ENCODE peak calls at places on chromosomes 13 and 19, in nine cellular contexts. One of them, this sample, is unnamed.

GRCh38 chr13:23674795-23675640 is 104.8 kb downstream of the TNFRSF19 start:
- DNase-seq in HCT116: no peak
- DNase-seq in H1: no peak
- DNase-seq in cardiac muscle cell: peak; percentile 60
- DNase-seq in WTC11: no peak
- DNase-seq in fibroblast of pulmonary artery: peak; percentile 83
- DNase-seq in mucosa of descending colon: no peak
- DNase-seq in pancreas: no peak
- DNase-seq in CD4-positive, alpha-beta T cell: no peak
- DNase-seq in this sample: peak; percentile 45

GRCh38 chr13:99270503-99270902 is 12.3 kb upstream of the GPR18 start:
- DNase-seq in HCT116: no peak
- DNase-seq in H1: no peak
- DNase-seq in cardiac muscle cell: no peak
- DNase-seq in WTC11: no peak
- DNase-seq in fibroblast of pulmonary artery: no peak
- DNase-seq in mucosa of descending colon: no peak
- DNase-seq in pancreas: no peak
- DNase-seq in CD4-positive, alpha-beta T cell: no peak
- DNase-seq in this sample: no peak

GRCh38 chr19:4722671-4723464 is 774 bp downstream of the DPP9 start:
- DNase-seq in HCT116: no peak
- DNase-seq in H1: no peak
- DNase-seq in cardiac muscle cell: peak; percentile 89
- DNase-seq in WTC11: no peak
- DNase-seq in fibroblast of pulmonary artery: peak; percentile 83
- DNase-seq in mucosa of descending colon: no peak
- DNase-seq in pancreas: peak; percentile 39
- DNase-seq in CD4-positive, alpha-beta T cell: peak; percentile 6
- DNase-seq in this sample: peak; percentile 60

GRCh38 chr19:32599736-32600157 is 18.8 kb downstream of the PDCD5 start:
- DNase-seq in HCT116: peak; percentile 55
- DNase-seq in H1: no peak
- DNase-seq in cardiac muscle cell: peak; percentile 80
- DNase-seq in WTC11: no peak
- DNase-seq in fibroblast of pulmonary artery: peak; percentile 82
- DNase-seq in mucosa of descending colon: no peak
- DNase-seq in pancreas: no peak
- DNase-seq in CD4-positive, alpha-beta T cell: peak; percentile 28
- DNase-seq in this sample: peak; percentile 69

GRCh38 chr19:3046621-3047306 is 15.5 kb downstream of the TLE5 start:
- DNase-seq in HCT116: no peak
- DNase-seq in H1: no peak
- DNase-seq in cardiac muscle cell: peak; percentile 51
- DNase-seq in WTC11: no peak
- DNase-seq in fibroblast of pulmonary artery: peak; percentile 32
- DNase-seq in mucosa of descending colon: no peak
- DNase-seq in pancreas: peak; percentile 65
- DNase-seq in CD4-positive, alpha-beta T cell: no peak
- DNase-seq in this sample: no peak

GRCh38 chr13:45119469-45119989 is 781 bp upstream of the GTF2F2 start:
- DNase-seq in HCT116: no peak
- DNase-seq in H1: no peak
- DNase-seq in cardiac muscle cell: peak; percentile 78
- DNase-seq in WTC11: no peak
- DNase-seq in fibroblast of pulmonary artery: peak; percentile 60
- DNase-seq in mucosa of descending colon: no peak
- DNase-seq in pancreas: no peak
- DNase-seq in CD4-positive, alpha-beta T cell: peak; percentile 53
- DNase-seq in this sample: no peak

GRCh38 chr13:27783111-27783510 is 9.2 kb upstream of the GSX1 start:
- DNase-seq in HCT116: no peak
- DNase-seq in H1: no peak
- DNase-seq in cardiac muscle cell: peak; percentile 29
- DNase-seq in WTC11: peak; percentile 38
- DNase-seq in fibroblast of pulmonary artery: peak; percentile 17
- DNase-seq in mucosa of descending colon: no peak
- DNase-seq in pancreas: no peak
- DNase-seq in CD4-positive, alpha-beta T cell: no peak
- DNase-seq in this sample: peak; percentile 13

GRCh38 chr13:59834801-59835200 is 328.9 kb downstream of the DIAPH3 start:
- DNase-seq in HCT116: no peak
- DNase-seq in H1: no peak
- DNase-seq in cardiac muscle cell: peak; percentile 17
- DNase-seq in WTC11: no peak
- DNase-seq in fibroblast of pulmonary artery: peak; percentile 3
- DNase-seq in mucosa of descending colon: no peak
- DNase-seq in pancreas: no peak
- DNase-seq in CD4-positive, alpha-beta T cell: no peak
- DNase-seq in this sample: no peak

GRCh38 chr19:41225238-41226052 is 6.4 kb downstream of the AXL start:
- DNase-seq in HCT116: peak; percentile 97
- DNase-seq in H1: peak; percentile 47
- DNase-seq in cardiac muscle cell: peak; percentile 98
- DNase-seq in WTC11: peak; percentile 63
- DNase-seq in fibroblast of pulmonary artery: peak; percentile 99
- DNase-seq in mucosa of descending colon: peak; percentile 62
- DNase-seq in pancreas: peak; percentile 15
- DNase-seq in CD4-positive, alpha-beta T cell: peak; percentile 8
- DNase-seq in this sample: peak; percentile 99

GRCh38 chr13:32639502-32640105 is 53.4 kb downstream of the PDS5B start:
- DNase-seq in HCT116: peak; percentile 43
- DNase-seq in H1: no peak
- DNase-seq in cardiac muscle cell: peak; percentile 82
- DNase-seq in WTC11: peak; percentile 19
- DNase-seq in fibroblast of pulmonary artery: peak; percentile 83
- DNase-seq in mucosa of descending colon: no peak
- DNase-seq in pancreas: peak; percentile 21
- DNase-seq in CD4-positive, alpha-beta T cell: peak; percentile 30
- DNase-seq in this sample: peak; percentile 68

GRCh38 chr19:38564981-38565685 is 52.6 kb downstream of the MAP4K1 start:
- DNase-seq in HCT116: no peak
- DNase-seq in H1: no peak
- DNase-seq in cardiac muscle cell: peak; percentile 5
- DNase-seq in WTC11: no peak
- DNase-seq in fibroblast of pulmonary artery: no peak
- DNase-seq in mucosa of descending colon: no peak
- DNase-seq in pancreas: no peak
- DNase-seq in CD4-positive, alpha-beta T cell: no peak
- DNase-seq in this sample: no peak

GRCh38 chr13:99322297-99323103 is 15.3 kb upstream of the GPR183 start:
- DNase-seq in HCT116: no peak
- DNase-seq in H1: no peak
- DNase-seq in cardiac muscle cell: peak; percentile 70
- DNase-seq in WTC11: no peak
- DNase-seq in fibroblast of pulmonary artery: peak; percentile 60
- DNase-seq in mucosa of descending colon: no peak
- DNase-seq in pancreas: no peak
- DNase-seq in CD4-positive, alpha-beta T cell: no peak
- DNase-seq in this sample: peak; percentile 60

GRCh38 chr13:89832827-89833226 is 1514.7 kb upstream of the MIR17HG start:
- DNase-seq in HCT116: no peak
- DNase-seq in H1: no peak
- DNase-seq in cardiac muscle cell: no peak
- DNase-seq in WTC11: no peak
- DNase-seq in fibroblast of pulmonary artery: no peak
- DNase-seq in mucosa of descending colon: no peak
- DNase-seq in pancreas: no peak
- DNase-seq in CD4-positive, alpha-beta T cell: no peak
- DNase-seq in this sample: no peak

GRCh38 chr19:53772943-53773342 is 51.2 kb downstream of the NLRP12 start:
- DNase-seq in HCT116: peak; percentile 61
- DNase-seq in H1: no peak
- DNase-seq in cardiac muscle cell: peak; percentile 68
- DNase-seq in WTC11: peak; percentile 78
- DNase-seq in fibroblast of pulmonary artery: peak; percentile 73
- DNase-seq in mucosa of descending colon: no peak
- DNase-seq in pancreas: peak; percentile 4
- DNase-seq in CD4-positive, alpha-beta T cell: peak; percentile 17
- DNase-seq in this sample: peak; percentile 59

GRCh38 chr13:39931505-39931904 is 276.0 kb downstream of the COG6 start:
- DNase-seq in HCT116: no peak
- DNase-seq in H1: no peak
- DNase-seq in cardiac muscle cell: no peak
- DNase-seq in WTC11: no peak
- DNase-seq in fibroblast of pulmonary artery: no peak
- DNase-seq in mucosa of descending colon: no peak
- DNase-seq in pancreas: no peak
- DNase-seq in CD4-positive, alpha-beta T cell: no peak
- DNase-seq in this sample: no peak

GRCh38 chr13:77239312-77239711 is 87.6 kb downstream of the MYCBP2 start:
- DNase-seq in HCT116: no peak
- DNase-seq in H1: no peak
- DNase-seq in cardiac muscle cell: no peak
- DNase-seq in WTC11: no peak
- DNase-seq in fibroblast of pulmonary artery: no peak
- DNase-seq in mucosa of descending colon: no peak
- DNase-seq in pancreas: no peak
- DNase-seq in CD4-positive, alpha-beta T cell: no peak
- DNase-seq in this sample: no peak

GRCh38 chr13:107234315-107234714 is 666.4 kb upstream of the ARGLU1 start:
- DNase-seq in HCT116: no peak
- DNase-seq in H1: no peak
- DNase-seq in cardiac muscle cell: no peak
- DNase-seq in WTC11: no peak
- DNase-seq in fibroblast of pulmonary artery: no peak
- DNase-seq in mucosa of descending colon: no peak
- DNase-seq in pancreas: no peak
- DNase-seq in CD4-positive, alpha-beta T cell: no peak
- DNase-seq in this sample: no peak
- TF ChIP-seq CTCF in HCT116: no peak
- TF ChIP-seq CTCF in H1: no peak
- TF ChIP-seq CTCF in cardiac muscle cell: no peak
- TF ChIP-seq CTCF in WTC11: no peak
- TF ChIP-seq CTCF in fibroblast of pulmonary artery: no peak
- TF ChIP-seq CTCF in mucosa of descending colon: no peak
- TF ChIP-seq CTCF in pancreas: no peak
- TF ChIP-seq CTCF in CD4-positive, alpha-beta T cell: no peak
- TF ChIP-seq CTCF in this sample: no peak

GRCh38 chr13:112685856-112686255 is 4.0 kb upstream of the ATP11A start:
- DNase-seq in HCT116: no peak
- DNase-seq in H1: no peak
- DNase-seq in cardiac muscle cell: no peak
- DNase-seq in WTC11: no peak
- DNase-seq in fibroblast of pulmonary artery: no peak
- DNase-seq in mucosa of descending colon: no peak
- DNase-seq in pancreas: peak; percentile 24
- DNase-seq in CD4-positive, alpha-beta T cell: no peak
- DNase-seq in this sample: no peak
- TF ChIP-seq CTCF in HCT116: no peak
- TF ChIP-seq CTCF in H1: no peak
- TF ChIP-seq CTCF in cardiac muscle cell: no peak
- TF ChIP-seq CTCF in WTC11: no peak
- TF ChIP-seq CTCF in fibroblast of pulmonary artery: no peak
- TF ChIP-seq CTCF in mucosa of descending colon: no peak
- TF ChIP-seq CTCF in pancreas: no peak
- TF ChIP-seq CTCF in CD4-positive, alpha-beta T cell: no peak
- TF ChIP-seq CTCF in this sample: no peak

DNA sequence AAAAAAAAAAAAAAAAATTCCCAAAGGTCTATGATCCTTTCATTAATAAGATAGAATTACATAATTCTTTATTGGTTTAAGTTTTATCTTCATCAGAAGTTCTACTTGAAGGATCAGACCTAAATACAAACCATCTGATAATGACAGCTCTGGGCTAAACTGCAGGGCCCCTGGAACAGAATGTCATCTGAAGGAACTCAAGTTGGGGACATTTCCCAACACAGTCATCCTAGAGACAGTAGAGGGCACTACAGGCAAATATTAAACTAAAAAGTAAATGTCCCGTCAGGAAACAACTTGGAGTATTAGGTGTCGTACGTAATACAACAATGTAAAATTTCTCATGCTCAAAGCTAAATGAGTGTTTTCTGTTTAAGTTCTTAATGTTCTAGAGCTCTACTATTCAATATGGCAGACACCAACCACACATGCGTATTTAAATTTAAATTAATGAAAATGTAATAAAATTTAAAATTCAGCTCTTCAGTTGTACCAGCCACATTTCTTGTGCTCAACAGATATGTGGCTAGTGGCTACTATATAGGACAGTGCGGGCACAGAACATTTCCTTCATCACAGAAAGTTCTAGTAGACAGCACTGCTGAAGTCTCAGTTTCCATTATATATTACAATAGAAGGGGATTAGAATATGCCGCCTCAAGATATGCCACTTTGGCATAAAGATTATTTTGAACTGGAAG is 21.8 kb upstream of the NAXD start:
- DNase-seq in HCT116: peak; percentile 50
- DNase-seq in H1: no peak
- DNase-seq in cardiac muscle cell: peak; percentile 71
- DNase-seq in WTC11: no peak
- DNase-seq in fibroblast of pulmonary artery: peak; percentile 76
- DNase-seq in mucosa of descending colon: no peak
- DNase-seq in pancreas: no peak
- DNase-seq in CD4-positive, alpha-beta T cell: no peak
- DNase-seq in this sample: peak; percentile 64
- TF ChIP-seq CTCF in HCT116: peak; percentile 72
- TF ChIP-seq CTCF in H1: peak; percentile 59
- TF ChIP-seq CTCF in cardiac muscle cell: peak; percentile 56
- TF ChIP-seq CTCF in WTC11: no peak
- TF ChIP-seq CTCF in fibroblast of pulmonary artery: peak; percentile 66
- TF ChIP-seq CTCF in mucosa of descending colon: no peak
- TF ChIP-seq CTCF in pancreas: peak; percentile 34
- TF ChIP-seq CTCF in CD4-positive, alpha-beta T cell: peak; percentile 58
- TF ChIP-seq CTCF in this sample: peak; percentile 55

DNA sequence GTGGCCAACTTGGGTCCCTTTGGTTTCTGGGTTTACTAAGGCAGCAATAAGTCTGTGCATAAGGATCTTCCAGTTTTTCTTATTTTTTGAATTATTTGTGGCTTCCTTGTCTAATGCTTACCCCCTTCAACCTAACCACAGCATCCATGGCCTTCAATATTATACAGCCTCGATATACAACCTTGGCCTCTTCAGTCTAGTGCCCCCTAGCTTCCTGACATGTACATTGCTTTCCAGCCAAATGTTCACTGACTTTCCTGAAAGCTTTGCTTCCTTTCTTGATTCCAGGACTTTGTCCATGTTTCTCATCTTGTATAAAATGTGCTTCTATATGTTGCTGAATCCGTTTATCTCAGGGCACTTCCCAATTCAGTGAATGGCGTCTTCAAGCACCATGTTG is 310.1 kb downstream of the OLFM4 start:
- DNase-seq in HCT116: no peak
- DNase-seq in H1: no peak
- DNase-seq in cardiac muscle cell: no peak
- DNase-seq in WTC11: no peak
- DNase-seq in fibroblast of pulmonary artery: no peak
- DNase-seq in mucosa of descending colon: no peak
- DNase-seq in pancreas: no peak
- DNase-seq in CD4-positive, alpha-beta T cell: no peak
- DNase-seq in this sample: no peak
- TF ChIP-seq CTCF in HCT116: no peak
- TF ChIP-seq CTCF in H1: no peak
- TF ChIP-seq CTCF in cardiac muscle cell: no peak
- TF ChIP-seq CTCF in WTC11: no peak
- TF ChIP-seq CTCF in fibroblast of pulmonary artery: no peak
- TF ChIP-seq CTCF in mucosa of descending colon: no peak
- TF ChIP-seq CTCF in pancreas: no peak
- TF ChIP-seq CTCF in CD4-positive, alpha-beta T cell: no peak
- TF ChIP-seq CTCF in this sample: no peak

This sample was measured in MCF 10A.